ENCODE peak calls at places on chromosomes 12 and 14, in four cellular contexts. R is hepatocyte, X is HepG2, F is PC-3. Z is an unnamed sample. For H3K36me3, the result is how much of the 10 kb centered on the place peaks cover.

GRCh38 chr12:76244298-76244697 is 103.9 kb downstream of the BBS10 start:
- DNase-seq in R (no peak), X (no peak), F (no peak), Z (no peak)

GRCh38 chr12:6310771-6311610 is 509 bp downstream of the PLEKHG6 start:
- DNase-seq in R (peak), X (no peak), F (no peak), Z (no peak)

GRCh38 chr12:124928095-124928911 is 13.9 kb upstream of the UBC start:
- DNase-seq in R (no peak), X (no peak), F (peak), Z (peak)

GRCh38 chr12:97716356-97716755 is 253.8 kb downstream of the RMST start:
- DNase-seq in R (peak), X (peak), F (peak), Z (no peak)

GRCh38 chr12:54159140-54159539 is 29.6 kb downstream of the SMUG1 start:
- DNase-seq in R (peak), X (peak), F (no peak), Z (no peak)

GRCh38 chr14:95943699-95944098 is 67.1 kb downstream of the TUNAR start:
- DNase-seq in R (no peak), X (no peak), F (no peak), Z (no peak)

GRCh38 chr12:117845271-117845904 is 123.4 kb downstream of the KSR2 start:
- DNase-seq in R (no peak), X (no peak), F (no peak), Z (no peak)

GRCh38 chr14:61876362-61877049 is 114.3 kb downstream of the SNAPC1 start:
- DNase-seq in R (no peak), X (no peak), F (no peak), Z (no peak)

GRCh38 chr12:4434299-4434698 is 11.3 kb downstream of the FGF6 start:
- DNase-seq in R (no peak), X (no peak), F (no peak), Z (no peak)

GRCh38 chr12:117277875-117278274 is 83.6 kb downstream of the NOS1 start:
- DNase-seq in R (no peak), X (no peak), F (no peak), Z (no peak)

GRCh38 chr14:88625671-88626070 is 62.8 kb downstream of the ZC3H14 start:
- DNase-seq in R (no peak), X (no peak), F (no peak), Z (no peak)

GRCh38 chr14:77051101-77051500 is 22.6 kb upstream of the IRF2BPL start:
- DNase-seq in R (no peak), X (no peak), F (no peak), Z (no peak)

GRCh38 chr14:53509227-53509822 is 356.2 kb upstream of the DDHD1 start:
- DNase-seq in R (peak), X (no peak), F (peak), Z (peak)

GRCh38 chr14:32934891-32935633 is 3.6 kb upstream of the NPAS3 start:
- DNase-seq in R (no peak), X (no peak), F (no peak), Z (peak)
- TF ChIP-seq EZH2 in R (peak), X (peak), F (no peak), Z (peak)

GRCh38 chr14:58645641-58646040 is 7.9 kb downstream of the DACT1 start:
- DNase-seq in R (no peak), X (no peak), F (no peak), Z (no peak)
- H3K36me3 ChIP-seq in R (under half), X (under half), F (under half), Z (half or more)

DNA sequence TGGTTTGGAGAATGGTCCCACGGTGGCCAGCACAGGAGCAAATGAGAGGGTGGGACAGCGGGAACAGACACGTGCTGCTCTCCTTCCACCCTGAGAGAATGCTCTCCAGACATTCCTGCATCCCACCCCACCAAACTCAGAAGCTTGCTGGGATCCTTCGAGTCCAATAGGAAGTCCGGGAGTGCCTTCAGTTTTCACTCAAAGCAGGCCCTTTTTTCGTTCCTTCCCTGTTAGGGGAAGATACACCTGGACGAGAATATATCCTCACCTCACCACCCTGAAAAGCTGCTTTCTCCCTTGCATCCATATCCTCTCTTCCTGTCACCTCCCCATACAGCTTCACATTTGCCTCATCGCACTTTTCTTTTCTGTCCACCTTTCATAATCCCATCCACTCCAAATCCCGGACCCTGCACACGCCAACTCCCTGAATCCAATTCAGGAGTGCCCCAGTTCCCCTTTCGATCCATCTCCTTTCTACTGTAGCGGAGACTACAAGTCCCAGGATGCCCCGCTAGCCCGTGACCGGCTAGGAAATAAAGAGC is 2.4 kb downstream of the TMEM253 start:
- DNase-seq in R (no peak), X (no peak), F (no peak), Z (no peak)
- H2AFZ ChIP-seq in R (peak), X (peak), F (peak), Z (peak)

GRCh38 chr14:24250354-24250753 is 7.9 kb upstream of the TINF2 start:
- DNase-seq in R (no peak), X (no peak), F (no peak), Z (no peak)
- TF ChIP-seq EZH2 in R (no peak), X (no peak), F (no peak), Z (no peak)

GRCh38 chr12:121323908-121324307 is 27.4 kb upstream of the CAMKK2 start:
- DNase-seq in R (no peak), X (no peak), F (no peak), Z (no peak)
- H3K36me3 ChIP-seq in R (under half), X (half or more), F (half or more), Z (under half)

GRCh38 chr12:92608418-92609091 is 94.2 kb upstream of the PLEKHG7 start:
- DNase-seq in R (peak), X (peak), F (peak), Z (peak)
- H2AFZ ChIP-seq in R (peak), X (no peak), F (peak), Z (no peak)

GRCh38 chr12:114440450-114441383 is 34.8 kb upstream of the TBX5 start:
- DNase-seq in R (no peak), X (no peak), F (no peak), Z (no peak)

GRCh38 chr12:114438635-114439256 is 32.8 kb upstream of the TBX5 start:
- DNase-seq in R (no peak), X (no peak), F (no peak), Z (no peak)

GRCh38 chr12:114443607-114444421 is 37.9 kb upstream of the TBX5 start:
- DNase-seq in R (no peak), X (no peak), F (no peak), Z (no peak)

GRCh38 chr12:114439306-114439705 is 33.4 kb upstream of the TBX5 start:
- DNase-seq in R (peak), X (no peak), F (no peak), Z (no peak)

GRCh38 chr12:114439833-114440449 is 34.0 kb upstream of the TBX5 start:
- DNase-seq in R (peak), X (no peak), F (no peak), Z (no peak)
- TF ChIP-seq EZH2 in R (no peak), X (no peak), F (no peak), Z (no peak)

GRCh38 chr12:114686421-114687268 is 2.7 kb upstream of the TBX3 start:
- DNase-seq in R (no peak), X (no peak), F (no peak), Z (no peak)
- H3K36me3 ChIP-seq in R (under half), X (under half), F (under half), Z (under half)

Z was measured in astrocyte.